ENCODE peak calls at places on chromosomes 12 and 14, in eight cellular contexts. R is pancreas, W is heart left ventricle, G is Caco-2, J is lower lobe of right lung, K is GM23338, C is astrocyte, E is esophagus squamous epithelium. U is an unnamed sample. For H3K4me1, the result is how much of the 10 kb centered on the place peaks cover.

GRCh38 chr14:33952541-33952940 is 1.7 kb upstream of the EGLN3 start:
- DNase-seq in J (no peak), K (no peak), W (no peak), G (no peak), E (no peak), C (no peak), R (no peak), U (no peak)

GRCh38 chr12:115500872-115501271 is 776.6 kb downstream of the MED13L start:
- DNase-seq in K (no peak), J (no peak), W (no peak), G (no peak), E (no peak), C (no peak), R (no peak), U (no peak)

GRCh38 chr12:57772429-57773322 is at the start of gene EEF1AKMT3:
- DNase-seq in R (peak), K (peak), G (peak), J (peak), E (no peak), C (no peak), W (peak), U (peak)

GRCh38 chr14:88904864-88905263 is 80.4 kb downstream of the TTC8 start:
- DNase-seq in C (peak), R (no peak), J (no peak), W (no peak), G (no peak), E (no peak), K (no peak), U (no peak)

GRCh38 chr14:21042918-21043317 is 756 bp downstream of the RNASE7 start:
- DNase-seq in R (peak), E (no peak), K (no peak), G (no peak), J (no peak), C (no peak), W (no peak), U (no peak)

GRCh38 chr12:124501080-124501642 is 66.3 kb downstream of the NCOR2 start:
- DNase-seq in C (no peak), R (no peak), J (no peak), W (peak), E (no peak), K (no peak), G (no peak), U (no peak)

GRCh38 chr12:84763112-84763511 is 149.5 kb downstream of the SLC6A15 start:
- DNase-seq in K (no peak), J (no peak), C (peak), E (no peak), G (no peak), W (no peak), R (no peak), U (no peak)

GRCh38 chr12:56114084-56114483 is 2.3 kb upstream of the RPL41 start:
- DNase-seq in J (no peak), W (no peak), E (no peak), K (no peak), R (no peak), C (no peak), G (no peak), U (no peak)

GRCh38 chr14:92578511-92578910 is 64.9 kb downstream of the RIN3 start:
- DNase-seq in J (no peak), G (no peak), R (no peak), C (peak), E (no peak), W (no peak), K (no peak), U (peak)

GRCh38 chr12:51056242-51056641 is 8.1 kb downstream of the LETMD1 start:
- DNase-seq in C (peak), J (peak), W (no peak), G (no peak), E (no peak), K (no peak), R (no peak), U (no peak)

GRCh38 chr14:34060747-34061050 is 109.8 kb upstream of the EGLN3 start:
- DNase-seq in E (no peak), K (no peak), G (no peak), J (no peak), C (no peak), R (no peak), W (no peak), U (no peak)

GRCh38 chr12:11660624-11661023 is 11.2 kb downstream of the ETV6 start:
- DNase-seq in R (no peak), E (no peak), K (no peak), W (no peak), C (no peak), J (no peak), G (no peak), U (no peak)

GRCh38 chr14:60753264-60754126 is 18.9 kb downstream of the MNAT1 start:
- DNase-seq in R (no peak), W (no peak), G (no peak), C (peak), E (no peak), K (no peak), J (no peak), U (no peak)

GRCh38 chr12:15629108-15629507 is 160.1 kb downstream of the EPS8 start:
- DNase-seq in W (no peak), E (no peak), C (peak), G (peak), K (peak), J (no peak), R (peak), U (peak)

GRCh38 chr12:20438307-20438779 is 70.0 kb downstream of the PDE3A start:
- DNase-seq in C (no peak), W (no peak), E (no peak), R (no peak), G (no peak), K (no peak), J (no peak), U (no peak)

GRCh38 chr12:11771356-11771755 is 121.9 kb downstream of the ETV6 start:
- DNase-seq in W (no peak), J (no peak), K (peak), E (no peak), R (no peak), G (no peak), C (peak), U (no peak)

GRCh38 chr14:61925043-61925442 is 162.8 kb downstream of the SNAPC1 start:
- DNase-seq in W (no peak), G (no peak), C (peak), K (peak), E (no peak), J (no peak), R (no peak), U (no peak)

GRCh38 chr14:104367811-104368750 is 211.5 kb upstream of the C14orf180 start:
- DNase-seq in C (no peak), W (peak), J (peak), G (no peak), K (no peak), R (no peak), E (no peak), U (no peak)

GRCh38 chr14:34461334-34462131 is 507 bp downstream of the SPTSSA start:
- DNase-seq in W (no peak), E (no peak), G (peak), J (peak), R (peak), K (peak), C (peak), U (peak)

GRCh38 chr12:99059824-99060526 is 414.9 kb downstream of the APAF1 start:
- DNase-seq in C (peak), R (no peak), E (no peak), K (peak), J (no peak), W (no peak), G (no peak), U (no peak)

GRCh38 chr12:28879379-28879778 is 269.7 kb upstream of the FAR2 start:
- DNase-seq in K (no peak), J (no peak), W (no peak), E (no peak), R (no peak), C (no peak), G (no peak), U (no peak)

GRCh38 chr12:28878629-28879028 is 270.4 kb upstream of the FAR2 start:
- DNase-seq in C (no peak), J (no peak), K (no peak), G (no peak), R (no peak), W (no peak), E (no peak), U (no peak)

GRCh38 chr12:28874758-28875157 is 274.3 kb upstream of the FAR2 start:
- DNase-seq in G (no peak), E (no peak), C (no peak), W (no peak), J (no peak), K (no peak), R (no peak), U (no peak)

GRCh38 chr12:28872654-28873268 is 276.3 kb upstream of the FAR2 start:
- DNase-seq in G (peak), E (no peak), W (no peak), R (peak), K (peak), J (no peak), C (peak), U (no peak)

GRCh38 chr12:28876423-28876822 is 272.7 kb upstream of the FAR2 start:
- DNase-seq in R (no peak), W (no peak), C (no peak), E (no peak), G (no peak), J (no peak), K (no peak), U (no peak)
- TF ChIP-seq CTCF in R (no peak), W (no peak), C (no peak), E (no peak), G (no peak), J (no peak), K (no peak), U (no peak)

GRCh38 chr12:67632005-67632404 is 16.5 kb upstream of the DYRK2 start:
- DNase-seq in E (no peak), W (no peak), C (no peak), G (no peak), J (no peak), R (no peak), K (no peak), U (no peak)
- H3K4me1 ChIP-seq in E (under half), W (under half), C (under half), G (under half), J (under half), R (under half), K (under half), U (under half)

GRCh38 chr12:45310627-45310968 is 94.7 kb downstream of the ANO6 start:
- DNase-seq in W (no peak), J (no peak), R (no peak), E (no peak), G (no peak), K (no peak), C (no peak), U (no peak)

GRCh38 chr12:45305904-45306303 is 90.0 kb downstream of the ANO6 start:
- DNase-seq in R (no peak), E (no peak), G (no peak), W (no peak), K (no peak), C (no peak), J (no peak), U (no peak)

GRCh38 chr12:45312012-45312411 is 96.1 kb downstream of the ANO6 start:
- DNase-seq in W (no peak), R (no peak), K (no peak), J (no peak), G (no peak), E (no peak), C (no peak), U (no peak)

GRCh38 chr12:45314770-45315169 is 98.9 kb downstream of the ANO6 start:
- DNase-seq in K (no peak), C (no peak), G (no peak), W (no peak), J (no peak), E (no peak), R (no peak), U (no peak)

DNA sequence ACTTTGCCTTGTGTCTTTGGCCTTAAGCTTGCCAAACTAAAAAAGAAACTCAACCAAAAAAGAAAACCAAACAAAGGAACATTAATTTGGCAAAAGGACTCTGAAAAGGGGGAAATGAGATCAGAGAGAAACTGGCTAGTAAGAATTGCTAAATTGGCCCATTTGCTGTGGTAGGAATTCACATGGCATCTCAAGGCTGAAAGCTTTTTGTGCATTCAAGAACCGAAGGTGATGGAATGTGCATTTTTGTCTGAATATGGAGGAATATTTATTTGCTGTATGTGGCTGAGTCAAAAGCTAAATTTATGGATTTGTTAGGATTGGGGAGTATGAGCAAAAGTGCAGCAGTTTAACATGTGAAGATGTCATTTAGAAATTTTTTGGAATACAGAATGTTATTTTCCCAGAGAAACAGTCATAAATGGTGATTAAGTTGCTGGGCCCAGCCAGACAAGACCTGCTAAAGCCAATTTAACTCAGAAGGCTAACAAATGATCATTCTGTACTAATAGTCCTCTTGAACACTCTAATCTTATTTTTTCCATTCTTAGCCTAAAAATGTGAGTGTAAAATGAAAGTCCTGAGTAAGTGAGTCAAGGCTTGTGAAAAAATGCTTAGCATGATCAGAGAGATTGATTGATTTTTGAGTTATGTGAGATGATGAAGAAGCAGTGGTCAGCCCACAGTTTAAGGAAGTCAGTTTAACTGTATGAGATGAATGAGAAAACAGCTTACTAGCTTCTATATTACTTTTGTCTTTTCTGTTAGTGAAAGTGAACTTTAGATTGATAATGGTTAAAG is 94.1 kb downstream of the ANO6 start:
- DNase-seq in E (no peak), K (no peak), C (peak), G (no peak), J (no peak), R (no peak), W (no peak), U (no peak)
- TF ChIP-seq CTCF in E (no peak), K (no peak), C (no peak), G (no peak), J (no peak), R (no peak), W (no peak), U (peak)

GRCh38 chr12:65829716-65830115 is 5.4 kb downstream of the HMGA2 start:
- DNase-seq in C (no peak), R (no peak), G (no peak), K (no peak), E (no peak), J (no peak), W (no peak), U (no peak)

GRCh38 chr12:65825573-65826512 is 1.6 kb downstream of the HMGA2 start:
- DNase-seq in K (peak), C (peak), G (peak), E (no peak), J (peak), R (peak), W (peak), U (no peak)

GRCh38 chr12:65826513-65827171 is 2.4 kb downstream of the HMGA2 start:
- DNase-seq in K (peak), J (no peak), E (no peak), G (no peak), R (no peak), W (no peak), C (peak), U (no peak)

GRCh38 chr12:65828711-65829339 is 4.5 kb downstream of the HMGA2 start:
- DNase-seq in E (no peak), G (no peak), C (no peak), J (no peak), R (no peak), W (no peak), K (no peak), U (no peak)

DNA sequence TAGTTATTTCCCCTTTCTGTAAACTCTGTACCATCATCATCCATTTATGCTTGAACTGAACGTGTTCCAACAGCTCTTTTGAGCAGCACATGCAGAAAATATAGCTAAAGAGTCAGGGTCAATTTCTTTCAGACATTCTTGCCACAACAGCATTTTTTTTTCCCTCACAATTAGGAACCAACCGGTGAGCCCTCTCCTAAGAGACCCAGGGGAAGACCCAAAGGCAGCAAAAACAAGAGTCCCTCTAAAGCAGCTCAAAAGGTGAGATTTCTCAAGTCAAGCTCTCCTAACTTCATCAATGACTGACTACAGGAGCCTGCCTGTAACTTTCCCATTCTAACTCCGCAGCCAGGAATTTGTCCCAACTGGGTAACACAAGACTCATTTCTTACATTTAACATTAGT is 3.5 kb downstream of the HMGA2 start:
- DNase-seq in J (no peak), C (no peak), E (no peak), W (no peak), R (no peak), K (peak), G (no peak), U (no peak)
- H3K4me1 ChIP-seq in J (under half), C (under half), E (under half), W (under half), R (under half), K (under half), G (under half), U (under half)

GRCh38 chr12:48937170-48937569 is 11.9 kb upstream of the FKBP11 start:
- DNase-seq in E (no peak), J (no peak), K (peak), W (no peak), C (no peak), G (no peak), R (no peak), U (no peak)
- TF ChIP-seq CTCF in E (no peak), J (no peak), K (peak), W (no peak), C (peak), G (peak), R (no peak), U (no peak)

GRCh38 chr14:68922201-68922613 is 56.9 kb downstream of the ACTN1 start:
- DNase-seq in C (no peak), J (no peak), W (no peak), E (no peak), R (no peak), K (no peak), G (no peak), U (no peak)

GRCh38 chr14:68926236-68926635 is 52.9 kb downstream of the ACTN1 start:
- DNase-seq in R (no peak), J (no peak), C (no peak), K (peak), E (no peak), W (no peak), G (no peak), U (no peak)

GRCh38 chr14:68922886-68923285 is 56.2 kb downstream of the ACTN1 start:
- DNase-seq in G (no peak), W (no peak), C (no peak), R (no peak), K (no peak), J (no peak), E (no peak), U (peak)

GRCh38 chr14:68925373-68925772 is 53.7 kb downstream of the ACTN1 start:
- DNase-seq in C (no peak), E (no peak), G (no peak), K (no peak), R (no peak), J (no peak), W (no peak), U (no peak)

DNA sequence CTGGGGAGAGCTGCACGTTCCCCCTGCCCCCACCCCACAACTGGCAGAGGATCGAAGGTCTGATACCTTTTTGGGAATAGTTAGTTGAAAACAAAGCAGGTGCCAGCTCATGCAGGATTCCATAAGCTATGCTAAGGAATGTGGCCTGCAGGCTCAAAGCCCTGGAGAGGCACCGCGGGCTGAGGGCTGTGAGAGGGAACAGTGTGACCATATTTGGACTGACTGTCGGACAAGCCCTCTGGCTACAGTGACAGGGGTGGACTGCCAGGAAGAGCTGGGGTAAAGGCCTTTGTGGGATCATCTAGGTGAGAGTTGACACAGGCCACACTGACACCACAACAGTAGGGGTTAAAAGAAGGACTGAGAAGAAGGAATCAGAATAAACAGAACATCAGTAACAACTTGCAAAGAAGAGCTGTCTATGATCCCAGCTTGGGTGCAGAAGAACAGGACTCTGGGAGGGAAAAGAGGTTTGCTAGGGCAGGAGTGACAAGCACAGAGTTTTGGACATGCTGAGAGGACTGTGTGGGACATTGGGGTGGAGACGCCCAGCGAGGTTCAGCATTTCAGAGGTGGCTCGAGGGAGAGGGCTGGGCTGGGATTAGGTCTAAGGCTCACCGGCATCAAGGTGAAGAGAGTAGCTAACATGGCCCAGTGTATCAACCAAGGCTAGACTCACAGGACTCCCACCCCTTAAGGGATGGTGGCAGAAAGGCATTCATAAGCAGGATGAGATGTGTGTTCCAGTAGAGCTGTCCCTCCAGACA is 54.5 kb downstream of the ACTN1 start:
- DNase-seq in G (peak), C (no peak), R (no peak), E (no peak), J (peak), K (peak), W (no peak), U (peak)
- H3K4me1 ChIP-seq in G (under half), C (under half), R (under half), E (half or more), J (under half), K (under half), W (under half), U (under half)

DNA sequence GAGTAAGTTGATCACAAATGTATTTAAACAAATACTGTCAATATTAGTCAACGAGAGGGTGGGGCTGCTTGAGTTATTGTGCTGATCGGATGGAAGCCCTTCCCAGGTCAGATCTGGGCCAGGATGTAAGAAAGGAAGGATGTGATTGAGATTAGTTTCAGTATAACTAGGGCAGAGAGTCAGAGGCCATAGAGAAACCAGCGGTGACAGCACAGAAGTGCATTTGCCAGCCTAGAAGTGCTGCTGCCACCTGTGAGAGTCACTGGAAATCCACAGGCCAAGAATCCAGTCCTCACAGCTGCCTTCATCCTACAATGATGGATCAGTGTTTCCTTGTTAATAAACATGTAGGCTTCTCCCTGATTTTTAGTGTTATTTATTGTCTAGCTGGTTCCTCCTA is 9.8 kb upstream of the FERMT2 start:
- DNase-seq in J (no peak), R (no peak), G (no peak), K (no peak), E (no peak), C (no peak), W (no peak), U (no peak)
- TF ChIP-seq CTCF in J (no peak), R (no peak), G (no peak), K (no peak), E (no peak), C (no peak), W (no peak), U (no peak)